ENCODE peak calls at places on chromosomes 13 and 19, in four cellular contexts. One of them, this sample, is unnamed.

GRCh38 chr19:14003279-14004051 is 2.7 kb downstream of the RFX1 start:
- DNase-seq in neuronal stem cell: no peak
- DNase-seq in mesenchymal stem cell: no peak
- DNase-seq in H9: no peak
- DNase-seq in this sample: no peak

GRCh38 chr13:99501952-99502310 is 659 bp downstream of the TM9SF2 start:
- DNase-seq in neuronal stem cell: no peak
- DNase-seq in mesenchymal stem cell: peak
- DNase-seq in H9: no peak
- DNase-seq in this sample: no peak

GRCh38 chr13:26964278-26965057 is 203.9 kb upstream of the GPR12 start:
- DNase-seq in neuronal stem cell: no peak
- DNase-seq in mesenchymal stem cell: peak
- DNase-seq in H9: no peak
- DNase-seq in this sample: no peak

GRCh38 chr19:51166846-51167490 is 24.9 kb downstream of the SIGLEC7 start:
- DNase-seq in neuronal stem cell: no peak
- DNase-seq in mesenchymal stem cell: no peak
- DNase-seq in H9: no peak
- DNase-seq in this sample: no peak

GRCh38 chr13:26590951-26591350 is 33.5 kb downstream of the WASF3 start:
- DNase-seq in neuronal stem cell: no peak
- DNase-seq in mesenchymal stem cell: no peak
- DNase-seq in H9: no peak
- DNase-seq in this sample: no peak

GRCh38 chr13:25806304-25806974 is 245.4 kb downstream of the SHISA2 start:
- DNase-seq in neuronal stem cell: no peak
- DNase-seq in mesenchymal stem cell: peak
- DNase-seq in H9: no peak
- DNase-seq in this sample: no peak

GRCh38 chr19:52248256-52248655 is 21.1 kb upstream of the ZNF766 start:
- DNase-seq in neuronal stem cell: no peak
- DNase-seq in mesenchymal stem cell: peak
- DNase-seq in H9: peak
- DNase-seq in this sample: peak

GRCh38 chr19:18809149-18809978 is 18.3 kb upstream of the COMP start:
- DNase-seq in neuronal stem cell: no peak
- DNase-seq in mesenchymal stem cell: peak
- DNase-seq in H9: no peak
- DNase-seq in this sample: no peak

GRCh38 chr19:43814663-43815352 is 12.3 kb upstream of the ZNF283 start:
- DNase-seq in neuronal stem cell: no peak
- DNase-seq in mesenchymal stem cell: no peak
- DNase-seq in H9: no peak
- DNase-seq in this sample: no peak

GRCh38 chr13:114044486-114044885 is 70.6 kb upstream of the C13orf46 start:
- DNase-seq in neuronal stem cell: no peak
- DNase-seq in mesenchymal stem cell: peak
- DNase-seq in H9: no peak
- DNase-seq in this sample: no peak

GRCh38 chr19:47323872-47324271 is 8.1 kb upstream of the C5AR2 start:
- DNase-seq in neuronal stem cell: no peak
- DNase-seq in mesenchymal stem cell: no peak
- DNase-seq in H9: no peak
- DNase-seq in this sample: no peak

GRCh38 chr13:21010621-21011020 is 50.8 kb downstream of the LATS2 start:
- DNase-seq in neuronal stem cell: no peak
- DNase-seq in mesenchymal stem cell: peak
- DNase-seq in H9: peak
- DNase-seq in this sample: no peak

GRCh38 chr19:12757544-12758274 is 6.1 kb downstream of the BEST2 start:
- DNase-seq in neuronal stem cell: peak
- DNase-seq in mesenchymal stem cell: peak
- DNase-seq in H9: peak
- DNase-seq in this sample: peak

GRCh38 chr13:67726979-67727378 is 496.8 kb upstream of the PCDH9 start:
- DNase-seq in neuronal stem cell: no peak
- DNase-seq in mesenchymal stem cell: no peak
- DNase-seq in H9: no peak
- DNase-seq in this sample: no peak

GRCh38 chr13:32669030-32669646 is 82.9 kb downstream of the PDS5B start:
- DNase-seq in neuronal stem cell: peak
- DNase-seq in mesenchymal stem cell: peak
- DNase-seq in H9: no peak
- DNase-seq in this sample: no peak

GRCh38 chr19:28159065-28159464 is 1053.9 kb downstream of the UQCRFS1 start:
- DNase-seq in neuronal stem cell: no peak
- DNase-seq in mesenchymal stem cell: no peak
- DNase-seq in H9: no peak
- DNase-seq in this sample: no peak

GRCh38 chr13:50230365-50230978 is 215.2 kb downstream of the KCNRG start:
- DNase-seq in neuronal stem cell: no peak
- DNase-seq in mesenchymal stem cell: peak
- DNase-seq in H9: no peak
- DNase-seq in this sample: no peak

GRCh38 chr13:48446454-48446853 is 33.5 kb upstream of the LPAR6 start:
- DNase-seq in neuronal stem cell: no peak
- DNase-seq in mesenchymal stem cell: peak
- DNase-seq in H9: no peak
- DNase-seq in this sample: no peak

GRCh38 chr19:42270346-42271044 is 1.4 kb downstream of the CIC start:
- DNase-seq in neuronal stem cell: no peak
- DNase-seq in mesenchymal stem cell: peak
- DNase-seq in H9: no peak
- DNase-seq in this sample: no peak

GRCh38 chr13:19606152-19606551 is 27.3 kb upstream of the MPHOSPH8 start:
- DNase-seq in neuronal stem cell: no peak
- DNase-seq in mesenchymal stem cell: no peak
- DNase-seq in H9: no peak
- DNase-seq in this sample: no peak

GRCh38 chr19:48841571-48841970 is 5.3 kb upstream of the HSD17B14 start:
- DNase-seq in neuronal stem cell: no peak
- DNase-seq in mesenchymal stem cell: no peak
- DNase-seq in H9: no peak
- DNase-seq in this sample: no peak

GRCh38 chr13:64154514-64154913 is 2738.9 kb upstream of the PCDH20 start:
- DNase-seq in neuronal stem cell: no peak
- DNase-seq in mesenchymal stem cell: peak
- DNase-seq in H9: no peak
- DNase-seq in this sample: no peak

GRCh38 chr13:65551208-65551607 is 1678.9 kb downstream of the PCDH9 start:
- DNase-seq in neuronal stem cell: no peak
- DNase-seq in mesenchymal stem cell: no peak
- DNase-seq in H9: no peak
- DNase-seq in this sample: no peak

GRCh38 chr13:65553328-65553727 is 1676.8 kb downstream of the PCDH9 start:
- DNase-seq in neuronal stem cell: no peak
- DNase-seq in mesenchymal stem cell: no peak
- DNase-seq in H9: no peak
- DNase-seq in this sample: no peak

GRCh38 chr13:65560936-65561335 is 1669.2 kb downstream of the PCDH9 start:
- DNase-seq in neuronal stem cell: no peak
- DNase-seq in mesenchymal stem cell: no peak
- DNase-seq in H9: no peak
- DNase-seq in this sample: no peak

GRCh38 chr13:65555973-65556372 is 1674.2 kb downstream of the PCDH9 start:
- DNase-seq in neuronal stem cell: no peak
- DNase-seq in mesenchymal stem cell: no peak
- DNase-seq in H9: no peak
- DNase-seq in this sample: no peak
- H4K91ac ChIP-seq in neuronal stem cell: no peak
- H4K91ac ChIP-seq in mesenchymal stem cell: no peak
- H4K91ac ChIP-seq in H9: no peak
- H4K91ac ChIP-seq in this sample: no peak

DNA sequence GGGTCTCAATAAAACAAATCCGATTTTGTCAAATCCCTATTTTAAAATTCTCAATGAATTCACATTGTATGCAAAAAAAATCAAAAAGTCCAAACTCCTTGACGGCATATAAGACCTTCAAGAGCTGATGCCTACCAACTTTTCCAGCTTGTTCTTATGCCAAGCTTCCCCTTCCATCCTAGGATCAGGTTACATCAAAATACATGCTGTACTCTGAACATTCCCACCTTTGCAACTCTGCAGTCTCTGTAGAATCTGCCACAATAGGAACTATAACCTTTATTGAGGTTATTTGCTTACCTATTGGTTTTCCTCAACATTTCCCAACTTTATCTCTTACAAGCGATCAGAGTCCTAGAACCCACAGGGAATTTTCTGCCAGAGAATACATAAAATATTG is 7.9 kb downstream of the KBTBD7 start:
- DNase-seq in neuronal stem cell: no peak
- DNase-seq in mesenchymal stem cell: no peak
- DNase-seq in H9: no peak
- DNase-seq in this sample: no peak
- H4K91ac ChIP-seq in neuronal stem cell: no peak
- H4K91ac ChIP-seq in mesenchymal stem cell: no peak
- H4K91ac ChIP-seq in H9: no peak
- H4K91ac ChIP-seq in this sample: no peak

DNA sequence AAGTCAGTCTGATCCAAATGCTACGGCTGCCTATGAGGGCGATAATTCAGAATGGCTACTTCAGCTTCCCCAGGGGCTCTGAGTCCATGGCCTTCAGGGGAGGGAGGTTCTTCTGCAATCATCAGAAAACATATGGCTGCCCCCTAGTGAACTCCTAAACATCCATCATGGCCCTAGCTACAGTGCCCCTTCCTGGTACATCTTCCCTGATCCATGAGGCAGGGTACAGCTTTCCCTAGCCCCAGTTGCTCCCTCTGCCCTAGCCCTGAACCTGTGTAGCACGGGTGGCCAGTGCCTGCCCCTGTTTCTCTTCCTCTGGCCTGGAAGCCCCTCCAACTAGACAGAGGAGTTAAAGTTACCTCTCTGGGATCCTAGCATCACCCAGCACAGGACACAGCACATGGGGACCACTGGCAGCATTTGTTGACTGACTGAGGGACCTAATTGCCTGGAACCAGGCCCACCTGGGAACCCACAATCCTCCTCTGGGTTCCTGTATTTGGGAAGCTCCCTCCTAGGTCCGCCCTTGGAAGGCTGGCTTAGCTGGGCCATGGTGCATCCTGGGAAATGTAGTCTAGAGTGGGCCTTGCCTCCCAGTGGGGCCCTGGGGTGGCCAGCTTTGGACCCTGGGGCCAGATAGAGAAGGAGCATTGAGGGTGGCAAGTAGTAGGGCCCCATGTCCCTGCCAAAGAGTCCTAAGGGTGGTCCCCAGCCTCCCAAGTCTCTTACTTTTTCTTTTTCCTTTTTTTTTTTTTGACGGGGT is 17.7 kb upstream of the SEMA6B start:
- DNase-seq in neuronal stem cell: no peak
- DNase-seq in mesenchymal stem cell: peak
- DNase-seq in H9: peak
- DNase-seq in this sample: peak
- H4K91ac ChIP-seq in neuronal stem cell: no peak
- H4K91ac ChIP-seq in mesenchymal stem cell: peak
- H4K91ac ChIP-seq in H9: no peak
- H4K91ac ChIP-seq in this sample: no peak

GRCh38 chr19:3970313-3970807 is 539 bp downstream of the DAPK3 start:
- DNase-seq in neuronal stem cell: no peak
- DNase-seq in mesenchymal stem cell: no peak
- DNase-seq in H9: no peak
- DNase-seq in this sample: no peak
- H4K91ac ChIP-seq in neuronal stem cell: no peak
- H4K91ac ChIP-seq in mesenchymal stem cell: peak
- H4K91ac ChIP-seq in H9: no peak
- H4K91ac ChIP-seq in this sample: no peak

GRCh38 chr19:2532252-2533071 is 56.5 kb downstream of the GADD45B start:
- DNase-seq in neuronal stem cell: no peak
- DNase-seq in mesenchymal stem cell: peak
- DNase-seq in H9: no peak
- DNase-seq in this sample: no peak

GRCh38 chr19:2536461-2536860 is 60.5 kb downstream of the GADD45B start:
- DNase-seq in neuronal stem cell: no peak
- DNase-seq in mesenchymal stem cell: no peak
- DNase-seq in H9: no peak
- DNase-seq in this sample: no peak

GRCh38 chr19:2533686-2534085 is 57.8 kb downstream of the GADD45B start:
- DNase-seq in neuronal stem cell: no peak
- DNase-seq in mesenchymal stem cell: no peak
- DNase-seq in H9: no peak
- DNase-seq in this sample: no peak

GRCh38 chr19:2533072-2533425 is 57.1 kb downstream of the GADD45B start:
- DNase-seq in neuronal stem cell: no peak
- DNase-seq in mesenchymal stem cell: no peak
- DNase-seq in H9: no peak
- DNase-seq in this sample: no peak

GRCh38 chr19:2534374-2535050 is 58.6 kb downstream of the GADD45B start:
- DNase-seq in neuronal stem cell: no peak
- DNase-seq in mesenchymal stem cell: no peak
- DNase-seq in H9: peak
- DNase-seq in this sample: no peak
- H4K91ac ChIP-seq in neuronal stem cell: no peak
- H4K91ac ChIP-seq in mesenchymal stem cell: peak
- H4K91ac ChIP-seq in H9: peak
- H4K91ac ChIP-seq in this sample: no peak